ENCODE peak calls at places on chromosomes 4 and X, in nine cellular contexts. One of them, this sample, is unnamed.

GRCh38 chr4:2417765-2418651 is at the start of gene ZFYVE28:
- DNase-seq in GM10248: no peak
- DNase-seq in fibroblast of pulmonary artery: peak; percentile 36
- DNase-seq in fibroblast of the aortic adventitia: peak; percentile 45
- DNase-seq in hepatocyte: no peak
- DNase-seq in glutamatergic neuron: peak; percentile 49
- DNase-seq in suprapubic skin: no peak
- DNase-seq in AG10803: peak; percentile 34
- DNase-seq in osteocyte: no peak
- DNase-seq in this sample: no peak

GRCh38 chr4:157888281-157888680 is 284.5 kb downstream of the GASK1B start:
- DNase-seq in GM10248: no peak
- DNase-seq in fibroblast of pulmonary artery: no peak
- DNase-seq in fibroblast of the aortic adventitia: no peak
- DNase-seq in hepatocyte: no peak
- DNase-seq in glutamatergic neuron: no peak
- DNase-seq in suprapubic skin: no peak
- DNase-seq in AG10803: no peak
- DNase-seq in osteocyte: no peak
- DNase-seq in this sample: no peak

GRCh38 chr4:185669288-185669687 is 134.0 kb upstream of the PDLIM3 start:
- DNase-seq in GM10248: no peak
- DNase-seq in fibroblast of pulmonary artery: no peak
- DNase-seq in fibroblast of the aortic adventitia: no peak
- DNase-seq in hepatocyte: no peak
- DNase-seq in glutamatergic neuron: no peak
- DNase-seq in suprapubic skin: no peak
- DNase-seq in AG10803: no peak
- DNase-seq in osteocyte: no peak
- DNase-seq in this sample: no peak

GRCh38 chrX:121259170-121259569 is 211.8 kb downstream of the GLUD2 start:
- DNase-seq in GM10248: no peak
- DNase-seq in fibroblast of pulmonary artery: no peak
- DNase-seq in fibroblast of the aortic adventitia: no peak
- DNase-seq in hepatocyte: no peak
- DNase-seq in glutamatergic neuron: no peak
- DNase-seq in suprapubic skin: no peak
- DNase-seq in AG10803: no peak
- DNase-seq in osteocyte: no peak
- DNase-seq in this sample: no peak

GRCh38 chr4:141387299-141387698 is 166.6 kb downstream of the ZNF330 start:
- DNase-seq in GM10248: no peak
- DNase-seq in fibroblast of pulmonary artery: no peak
- DNase-seq in fibroblast of the aortic adventitia: peak; percentile 29
- DNase-seq in hepatocyte: no peak
- DNase-seq in glutamatergic neuron: no peak
- DNase-seq in suprapubic skin: no peak
- DNase-seq in AG10803: no peak
- DNase-seq in osteocyte: no peak
- DNase-seq in this sample: no peak

GRCh38 chrX:68999351-68999750 is 165.9 kb downstream of the PJA1 start:
- DNase-seq in GM10248: no peak
- DNase-seq in fibroblast of pulmonary artery: no peak
- DNase-seq in fibroblast of the aortic adventitia: peak; percentile 38
- DNase-seq in hepatocyte: no peak
- DNase-seq in glutamatergic neuron: no peak
- DNase-seq in suprapubic skin: peak; percentile 14
- DNase-seq in AG10803: no peak
- DNase-seq in osteocyte: peak; percentile 44
- DNase-seq in this sample: no peak

GRCh38 chrX:25009407-25009806 is 6.4 kb downstream of the ARX start:
- DNase-seq in GM10248: no peak
- DNase-seq in fibroblast of pulmonary artery: no peak
- DNase-seq in fibroblast of the aortic adventitia: no peak
- DNase-seq in hepatocyte: no peak
- DNase-seq in glutamatergic neuron: no peak
- DNase-seq in suprapubic skin: no peak
- DNase-seq in AG10803: no peak
- DNase-seq in osteocyte: no peak
- DNase-seq in this sample: no peak

GRCh38 chrX:10750581-10750980 is 130.2 kb upstream of the MID1 start:
- DNase-seq in GM10248: no peak
- DNase-seq in fibroblast of pulmonary artery: no peak
- DNase-seq in fibroblast of the aortic adventitia: no peak
- DNase-seq in hepatocyte: no peak
- DNase-seq in glutamatergic neuron: no peak
- DNase-seq in suprapubic skin: no peak
- DNase-seq in AG10803: no peak
- DNase-seq in osteocyte: no peak
- DNase-seq in this sample: no peak

GRCh38 chr4:71184195-71184781 is 154.5 kb upstream of the SLC4A4 start:
- DNase-seq in GM10248: peak; percentile 64
- DNase-seq in fibroblast of pulmonary artery: peak; percentile 68
- DNase-seq in fibroblast of the aortic adventitia: peak; percentile 79
- DNase-seq in hepatocyte: peak; percentile 73
- DNase-seq in glutamatergic neuron: peak; percentile 33
- DNase-seq in suprapubic skin: no peak
- DNase-seq in AG10803: peak; percentile 70
- DNase-seq in osteocyte: no peak
- DNase-seq in this sample: no peak

GRCh38 chrX:54248309-54248708 is 65.3 kb upstream of the FAM120C start:
- DNase-seq in GM10248: peak; percentile 12
- DNase-seq in fibroblast of pulmonary artery: peak; percentile 45
- DNase-seq in fibroblast of the aortic adventitia: peak; percentile 29
- DNase-seq in hepatocyte: peak; percentile 33
- DNase-seq in glutamatergic neuron: no peak
- DNase-seq in suprapubic skin: no peak
- DNase-seq in AG10803: peak; percentile 35
- DNase-seq in osteocyte: no peak
- DNase-seq in this sample: no peak

GRCh38 chrX:56978172-56978571 is 17.2 kb downstream of the SPIN3 start:
- DNase-seq in GM10248: peak; percentile 39
- DNase-seq in fibroblast of pulmonary artery: peak; percentile 59
- DNase-seq in fibroblast of the aortic adventitia: peak; percentile 68
- DNase-seq in hepatocyte: peak; percentile 53
- DNase-seq in glutamatergic neuron: no peak
- DNase-seq in suprapubic skin: no peak
- DNase-seq in AG10803: peak; percentile 31
- DNase-seq in osteocyte: no peak
- DNase-seq in this sample: no peak

GRCh38 chr4:26785766-26786165 is 74.9 kb upstream of the STIM2 start:
- DNase-seq in GM10248: no peak
- DNase-seq in fibroblast of pulmonary artery: no peak
- DNase-seq in fibroblast of the aortic adventitia: no peak
- DNase-seq in hepatocyte: no peak
- DNase-seq in glutamatergic neuron: no peak
- DNase-seq in suprapubic skin: no peak
- DNase-seq in AG10803: no peak
- DNase-seq in osteocyte: no peak
- DNase-seq in this sample: no peak

DNA sequence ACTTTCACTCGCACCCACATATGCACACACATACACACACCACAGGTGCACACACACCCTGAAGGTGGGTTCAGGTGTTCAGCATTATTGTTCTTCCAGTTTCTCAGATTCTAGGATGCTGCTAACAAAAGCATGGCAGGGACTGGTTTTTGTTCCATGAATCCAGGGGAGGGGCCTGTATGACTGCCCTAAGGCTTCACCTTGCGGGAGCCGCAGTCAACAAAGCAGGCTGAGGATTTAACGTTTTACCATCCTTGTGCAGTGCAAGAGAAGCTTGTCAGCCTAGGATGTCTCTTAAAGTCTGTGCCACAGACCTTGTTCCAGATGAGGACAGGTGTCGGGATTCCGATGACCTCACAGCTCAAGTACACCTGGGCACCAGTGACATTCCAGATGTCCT is 61.8 kb downstream of the POLR2B start:
- DNase-seq in GM10248: no peak
- DNase-seq in fibroblast of pulmonary artery: no peak
- DNase-seq in fibroblast of the aortic adventitia: no peak
- DNase-seq in hepatocyte: no peak
- DNase-seq in glutamatergic neuron: no peak
- DNase-seq in suprapubic skin: no peak
- DNase-seq in AG10803: no peak
- DNase-seq in osteocyte: no peak
- DNase-seq in this sample: no peak
- TF ChIP-seq CTCF in GM10248: no peak
- TF ChIP-seq CTCF in fibroblast of pulmonary artery: no peak
- TF ChIP-seq CTCF in fibroblast of the aortic adventitia: no peak
- TF ChIP-seq CTCF in hepatocyte: no peak
- TF ChIP-seq CTCF in glutamatergic neuron: no peak
- TF ChIP-seq CTCF in suprapubic skin: no peak
- TF ChIP-seq CTCF in AG10803: no peak
- TF ChIP-seq CTCF in osteocyte: no peak
- TF ChIP-seq CTCF in this sample: no peak

DNA sequence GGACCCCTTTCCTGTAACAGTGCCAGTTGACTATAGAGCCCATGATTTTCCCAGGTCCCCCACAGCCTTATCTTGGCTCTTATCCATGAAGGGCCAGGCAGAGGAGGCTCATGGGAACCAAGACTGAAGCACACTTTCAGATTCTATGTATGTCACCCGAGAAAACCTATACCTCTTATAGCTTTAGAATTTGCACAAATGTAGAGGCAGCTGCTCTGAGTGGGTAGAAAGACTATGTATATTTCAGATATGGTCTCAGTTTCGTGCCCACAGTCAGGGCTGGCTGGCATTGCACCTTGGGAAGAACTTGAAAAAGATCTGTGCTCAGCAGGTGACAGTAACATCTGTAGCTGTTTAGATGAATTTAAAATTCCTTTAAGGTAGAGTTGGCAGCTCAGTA is 8.3 kb upstream of the LNX1 start:
- DNase-seq in GM10248: no peak
- DNase-seq in fibroblast of pulmonary artery: no peak
- DNase-seq in fibroblast of the aortic adventitia: no peak
- DNase-seq in hepatocyte: no peak
- DNase-seq in glutamatergic neuron: no peak
- DNase-seq in suprapubic skin: no peak
- DNase-seq in AG10803: no peak
- DNase-seq in osteocyte: no peak
- DNase-seq in this sample: no peak
- TF ChIP-seq CTCF in GM10248: no peak
- TF ChIP-seq CTCF in fibroblast of pulmonary artery: no peak
- TF ChIP-seq CTCF in fibroblast of the aortic adventitia: no peak
- TF ChIP-seq CTCF in hepatocyte: no peak
- TF ChIP-seq CTCF in glutamatergic neuron: no peak
- TF ChIP-seq CTCF in suprapubic skin: no peak
- TF ChIP-seq CTCF in AG10803: no peak
- TF ChIP-seq CTCF in osteocyte: no peak
- TF ChIP-seq CTCF in this sample: no peak

GRCh38 chr4:119672938-119673337 is 44.3 kb upstream of the PDE5A start:
- DNase-seq in GM10248: no peak
- DNase-seq in fibroblast of pulmonary artery: no peak
- DNase-seq in fibroblast of the aortic adventitia: no peak
- DNase-seq in hepatocyte: no peak
- DNase-seq in glutamatergic neuron: no peak
- DNase-seq in suprapubic skin: no peak
- DNase-seq in AG10803: no peak
- DNase-seq in osteocyte: no peak
- DNase-seq in this sample: no peak
- TF ChIP-seq CTCF in GM10248: no peak
- TF ChIP-seq CTCF in fibroblast of pulmonary artery: no peak
- TF ChIP-seq CTCF in fibroblast of the aortic adventitia: no peak
- TF ChIP-seq CTCF in hepatocyte: no peak
- TF ChIP-seq CTCF in glutamatergic neuron: no peak
- TF ChIP-seq CTCF in suprapubic skin: no peak
- TF ChIP-seq CTCF in AG10803: no peak
- TF ChIP-seq CTCF in osteocyte: no peak
- TF ChIP-seq CTCF in this sample: no peak

GRCh38 chrX:15468036-15468435 is 25.1 kb downstream of the PIR start:
- DNase-seq in GM10248: peak; percentile 22
- DNase-seq in fibroblast of pulmonary artery: peak; percentile 72
- DNase-seq in fibroblast of the aortic adventitia: peak; percentile 85
- DNase-seq in hepatocyte: peak; percentile 62
- DNase-seq in glutamatergic neuron: no peak
- DNase-seq in suprapubic skin: peak; percentile 71
- DNase-seq in AG10803: peak; percentile 65
- DNase-seq in osteocyte: no peak
- DNase-seq in this sample: no peak

GRCh38 chrX:15465347-15465746 is 27.8 kb downstream of the PIR start:
- DNase-seq in GM10248: peak; percentile 32
- DNase-seq in fibroblast of pulmonary artery: no peak
- DNase-seq in fibroblast of the aortic adventitia: peak; percentile 70
- DNase-seq in hepatocyte: no peak
- DNase-seq in glutamatergic neuron: no peak
- DNase-seq in suprapubic skin: no peak
- DNase-seq in AG10803: peak; percentile 52
- DNase-seq in osteocyte: no peak
- DNase-seq in this sample: no peak

GRCh38 chrX:15464704-15465103 is 28.4 kb downstream of the PIR start:
- DNase-seq in GM10248: no peak
- DNase-seq in fibroblast of pulmonary artery: no peak
- DNase-seq in fibroblast of the aortic adventitia: no peak
- DNase-seq in hepatocyte: no peak
- DNase-seq in glutamatergic neuron: no peak
- DNase-seq in suprapubic skin: no peak
- DNase-seq in AG10803: no peak
- DNase-seq in osteocyte: no peak
- DNase-seq in this sample: no peak

GRCh38 chrX:15469613-15470012 is 23.5 kb downstream of the PIR start:
- DNase-seq in GM10248: no peak
- DNase-seq in fibroblast of pulmonary artery: no peak
- DNase-seq in fibroblast of the aortic adventitia: no peak
- DNase-seq in hepatocyte: no peak
- DNase-seq in glutamatergic neuron: no peak
- DNase-seq in suprapubic skin: no peak
- DNase-seq in AG10803: no peak
- DNase-seq in osteocyte: no peak
- DNase-seq in this sample: no peak

GRCh38 chrX:15465896-15466651 is 27.1 kb downstream of the PIR start:
- DNase-seq in GM10248: no peak
- DNase-seq in fibroblast of pulmonary artery: peak; percentile 56
- DNase-seq in fibroblast of the aortic adventitia: peak; percentile 50
- DNase-seq in hepatocyte: no peak
- DNase-seq in glutamatergic neuron: no peak
- DNase-seq in suprapubic skin: no peak
- DNase-seq in AG10803: peak; percentile 42
- DNase-seq in osteocyte: no peak
- DNase-seq in this sample: no peak
- TF ChIP-seq CTCF in GM10248: no peak
- TF ChIP-seq CTCF in fibroblast of pulmonary artery: no peak
- TF ChIP-seq CTCF in fibroblast of the aortic adventitia: no peak
- TF ChIP-seq CTCF in hepatocyte: no peak
- TF ChIP-seq CTCF in glutamatergic neuron: no peak
- TF ChIP-seq CTCF in suprapubic skin: no peak
- TF ChIP-seq CTCF in AG10803: no peak
- TF ChIP-seq CTCF in osteocyte: peak; percentile 7
- TF ChIP-seq CTCF in this sample: no peak